ENCODE peak calls at places on chromosomes 16 and 17, in four cellular contexts. A is skeletal muscle cell, Y is GM04504, L is NCI-H2107. C is an unnamed sample.

GRCh38 chr17:16199093-16199492 is 16.2 kb downstream of the NCOR1 start:
- DNase-seq in Y (no peak), A (no peak), L (no peak), C (no peak)

GRCh38 chr17:62895256-62895649 is 70.8 kb upstream of the TANC2 start:
- DNase-seq in L (no peak), Y (no peak), A (no peak), C (no peak)

GRCh38 chr17:62727916-62728672 is 80.0 kb downstream of the MARCHF10 start:
- DNase-seq in Y (no peak), A (no peak), L (no peak), C (no peak)

GRCh38 chr16:72409428-72409827 is 237.5 kb upstream of the PMFBP1 start:
- DNase-seq in L (no peak), Y (no peak), A (no peak), C (no peak)

GRCh38 chr16:1338119-1338730 is 4.8 kb downstream of the BAIAP3 start:
- DNase-seq in L (no peak), Y (no peak), A (no peak), C (no peak)

GRCh38 chr16:83887564-83887963 is 11.4 kb upstream of the MLYCD start:
- DNase-seq in Y (no peak), A (no peak), L (no peak), C (no peak)

GRCh38 chr16:84780977-84781376 is 38.8 kb upstream of the CRISPLD2 start:
- DNase-seq in Y (no peak), A (no peak), L (no peak), C (no peak)

GRCh38 chr17:68101992-68102758 is 66.6 kb downstream of the KPNA2 start:
- DNase-seq in L (no peak), Y (no peak), A (no peak), C (no peak)

GRCh38 chr16:52191533-52192134 is 355.3 kb downstream of the TOX3 start:
- DNase-seq in A (peak), L (peak), Y (peak), C (peak)

GRCh38 chr17:4576729-4577322 is 7.5 kb upstream of the SMTNL2 start:
- DNase-seq in Y (no peak), L (no peak), A (no peak), C (no peak)

C was measured in iPS DF 19.7.